ENCODE peak calls at places on chromosomes 1 and 21, in eight cellular contexts. One of them, this sample, is unnamed.

GRCh38 chr1:117122297-117123025 is 912 bp upstream of the TRIM45 start:
- DNase-seq in K562: no peak
- DNase-seq in ovary: no peak
- DNase-seq in NB4: no peak
- DNase-seq in uterus: no peak
- DNase-seq in GM12892: no peak
- DNase-seq in stomach: no peak
- DNase-seq in transverse colon: no peak
- DNase-seq in this sample: no peak

GRCh38 chr1:56285554-56286402 is 293.6 kb downstream of the PLPP3 start:
- DNase-seq in K562: no peak
- DNase-seq in ovary: no peak
- DNase-seq in NB4: no peak
- DNase-seq in uterus: no peak
- DNase-seq in GM12892: no peak
- DNase-seq in stomach: no peak
- DNase-seq in transverse colon: no peak
- DNase-seq in this sample: no peak

GRCh38 chr1:36881071-36881405 is 153.3 kb downstream of the GRIK3 start:
- DNase-seq in K562: no peak
- DNase-seq in ovary: no peak
- DNase-seq in NB4: no peak
- DNase-seq in uterus: no peak
- DNase-seq in GM12892: no peak
- DNase-seq in stomach: peak
- DNase-seq in transverse colon: no peak
- DNase-seq in this sample: no peak

GRCh38 chr1:182588460-182589396 is at the start of gene RNASEL:
- DNase-seq in K562: peak
- DNase-seq in ovary: peak
- DNase-seq in NB4: peak
- DNase-seq in uterus: peak
- DNase-seq in GM12892: no peak
- DNase-seq in stomach: peak
- DNase-seq in transverse colon: peak
- DNase-seq in this sample: peak

GRCh38 chr1:204885790-204886189 is 15.1 kb downstream of the NFASC start:
- DNase-seq in K562: no peak
- DNase-seq in ovary: no peak
- DNase-seq in NB4: no peak
- DNase-seq in uterus: no peak
- DNase-seq in GM12892: no peak
- DNase-seq in stomach: no peak
- DNase-seq in transverse colon: no peak
- DNase-seq in this sample: no peak

GRCh38 chr1:28297826-28298225 is 31.0 kb upstream of the MED18 start:
- DNase-seq in K562: no peak
- DNase-seq in ovary: no peak
- DNase-seq in NB4: no peak
- DNase-seq in uterus: no peak
- DNase-seq in GM12892: no peak
- DNase-seq in stomach: no peak
- DNase-seq in transverse colon: no peak
- DNase-seq in this sample: no peak

GRCh38 chr1:203548917-203549708 is 55.2 kb downstream of the OPTC start:
- DNase-seq in K562: no peak
- DNase-seq in ovary: no peak
- DNase-seq in NB4: no peak
- DNase-seq in uterus: no peak
- DNase-seq in GM12892: no peak
- DNase-seq in stomach: no peak
- DNase-seq in transverse colon: no peak
- DNase-seq in this sample: no peak

GRCh38 chr1:206050655-206051235 is 2.2 kb upstream of the RHEX start:
- DNase-seq in K562: no peak
- DNase-seq in ovary: no peak
- DNase-seq in NB4: peak
- DNase-seq in uterus: no peak
- DNase-seq in GM12892: peak
- DNase-seq in stomach: no peak
- DNase-seq in transverse colon: peak
- DNase-seq in this sample: peak

GRCh38 chr1:241767737-241768136 is 80.3 kb upstream of the EXO1 start:
- DNase-seq in K562: no peak
- DNase-seq in ovary: no peak
- DNase-seq in NB4: no peak
- DNase-seq in uterus: no peak
- DNase-seq in GM12892: no peak
- DNase-seq in stomach: no peak
- DNase-seq in transverse colon: no peak
- DNase-seq in this sample: no peak

GRCh38 chr1:243968413-243968812 is 82.7 kb upstream of the ZBTB18 start:
- DNase-seq in K562: no peak
- DNase-seq in ovary: no peak
- DNase-seq in NB4: no peak
- DNase-seq in uterus: no peak
- DNase-seq in GM12892: no peak
- DNase-seq in stomach: no peak
- DNase-seq in transverse colon: no peak
- DNase-seq in this sample: no peak

GRCh38 chr1:116309090-116309870 is 63.8 kb upstream of the ATP1A1 start:
- DNase-seq in K562: no peak
- DNase-seq in ovary: no peak
- DNase-seq in NB4: no peak
- DNase-seq in uterus: no peak
- DNase-seq in GM12892: no peak
- DNase-seq in stomach: no peak
- DNase-seq in transverse colon: no peak
- DNase-seq in this sample: no peak

GRCh38 chr1:40390857-40391256 is 17.3 kb downstream of the SMAP2 start:
- DNase-seq in K562: no peak
- DNase-seq in ovary: no peak
- DNase-seq in NB4: no peak
- DNase-seq in uterus: no peak
- DNase-seq in GM12892: no peak
- DNase-seq in stomach: no peak
- DNase-seq in transverse colon: no peak
- DNase-seq in this sample: no peak

GRCh38 chr1:40389234-40389815 is 15.8 kb downstream of the SMAP2 start:
- DNase-seq in K562: no peak
- DNase-seq in ovary: no peak
- DNase-seq in NB4: no peak
- DNase-seq in uterus: no peak
- DNase-seq in GM12892: no peak
- DNase-seq in stomach: no peak
- DNase-seq in transverse colon: no peak
- DNase-seq in this sample: no peak

GRCh38 chr1:40391688-40392145 is 18.2 kb downstream of the SMAP2 start:
- DNase-seq in K562: no peak
- DNase-seq in ovary: no peak
- DNase-seq in NB4: no peak
- DNase-seq in uterus: no peak
- DNase-seq in GM12892: no peak
- DNase-seq in stomach: peak
- DNase-seq in transverse colon: peak
- DNase-seq in this sample: no peak

GRCh38 chr1:40392206-40392605 is 18.7 kb downstream of the SMAP2 start:
- DNase-seq in K562: no peak
- DNase-seq in ovary: no peak
- DNase-seq in NB4: no peak
- DNase-seq in uterus: no peak
- DNase-seq in GM12892: no peak
- DNase-seq in stomach: peak
- DNase-seq in transverse colon: no peak
- DNase-seq in this sample: no peak

GRCh38 chr1:40389871-40390560 is 16.5 kb downstream of the SMAP2 start:
- DNase-seq in K562: no peak
- DNase-seq in ovary: no peak
- DNase-seq in NB4: no peak
- DNase-seq in uterus: no peak
- DNase-seq in GM12892: no peak
- DNase-seq in stomach: peak
- DNase-seq in transverse colon: peak
- DNase-seq in this sample: no peak
- TF ChIP-seq POLR2A in K562: no peak
- TF ChIP-seq POLR2A in ovary: no peak
- TF ChIP-seq POLR2A in NB4: no peak
- TF ChIP-seq POLR2A in uterus: no peak
- TF ChIP-seq POLR2A in GM12892: no peak
- TF ChIP-seq POLR2A in stomach: no peak
- TF ChIP-seq POLR2A in transverse colon: peak
- TF ChIP-seq POLR2A in this sample: no peak

DNA sequence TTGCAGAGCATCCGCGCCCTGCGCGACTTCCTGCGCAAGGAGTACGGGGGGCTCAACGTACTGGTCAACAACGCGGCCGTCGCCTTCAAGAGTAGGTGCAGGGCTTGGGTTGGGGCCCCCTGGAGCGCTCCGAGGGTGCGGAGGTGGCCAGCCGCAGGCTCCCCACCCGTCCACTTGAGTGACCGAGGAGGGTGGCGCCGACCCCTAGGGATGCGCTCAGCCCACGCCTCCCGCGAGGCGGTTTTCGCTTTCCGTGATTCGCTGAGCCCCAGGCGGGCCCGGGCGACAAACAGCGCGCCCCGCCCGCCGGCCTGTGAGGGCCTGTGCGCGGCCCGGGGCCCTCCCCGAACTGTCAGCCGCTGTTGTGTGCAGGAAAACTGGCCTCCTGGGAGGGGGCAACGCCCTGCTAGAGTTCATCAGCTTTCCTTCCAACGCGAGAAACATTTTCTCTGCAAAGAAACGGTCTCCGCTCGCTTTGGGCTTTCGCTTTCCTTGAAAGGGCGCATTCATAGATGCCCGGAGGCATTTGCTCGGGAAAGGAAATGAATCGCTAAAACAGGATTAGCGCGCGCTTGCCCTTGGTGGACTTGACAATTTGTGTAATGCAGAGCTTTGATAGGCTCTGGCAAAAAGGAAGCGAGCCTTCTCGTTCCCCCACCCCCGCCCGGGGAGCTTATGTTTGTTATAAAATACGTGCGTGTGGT is 664 bp downstream of the CBR3 start:
- DNase-seq in K562: peak
- DNase-seq in ovary: peak
- DNase-seq in NB4: peak
- DNase-seq in uterus: peak
- DNase-seq in GM12892: peak
- DNase-seq in stomach: peak
- DNase-seq in transverse colon: peak
- DNase-seq in this sample: peak
- TF ChIP-seq POLR2A in K562: no peak
- TF ChIP-seq POLR2A in ovary: peak
- TF ChIP-seq POLR2A in NB4: no peak
- TF ChIP-seq POLR2A in uterus: peak
- TF ChIP-seq POLR2A in GM12892: no peak
- TF ChIP-seq POLR2A in stomach: no peak
- TF ChIP-seq POLR2A in transverse colon: peak
- TF ChIP-seq POLR2A in this sample: no peak

DNA sequence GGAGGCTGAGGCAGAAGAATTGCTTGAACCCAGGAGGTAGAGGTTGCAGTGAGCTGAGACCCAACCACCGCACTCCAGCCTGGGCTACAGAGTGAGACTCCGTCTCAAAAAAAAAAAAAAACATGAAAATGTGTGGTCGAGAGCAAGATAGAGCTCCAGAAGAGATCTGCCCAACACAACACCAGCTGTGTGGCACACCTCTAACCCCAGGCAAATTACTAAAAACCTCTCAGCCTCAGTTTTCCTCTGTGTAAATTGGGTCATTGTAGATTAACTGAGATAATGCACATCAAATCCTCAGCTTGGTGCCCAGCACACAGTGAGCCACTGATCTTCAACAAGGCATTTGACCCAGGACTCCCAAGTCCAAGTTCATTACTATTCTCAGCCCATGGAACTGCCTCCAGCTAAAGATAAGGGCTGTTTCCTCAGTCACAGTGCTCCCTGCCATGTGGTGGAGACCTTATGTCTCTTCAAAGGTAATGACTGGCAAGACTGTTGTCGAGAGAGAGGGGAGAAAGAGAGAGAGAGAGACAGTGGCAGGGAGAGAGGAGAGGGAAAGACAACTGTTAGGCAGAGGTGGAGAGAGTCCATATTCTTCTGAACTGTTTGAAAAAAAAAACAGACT is 58.1 kb downstream of the PTP4A2 start:
- DNase-seq in K562: no peak
- DNase-seq in ovary: no peak
- DNase-seq in NB4: no peak
- DNase-seq in uterus: no peak
- DNase-seq in GM12892: no peak
- DNase-seq in stomach: no peak
- DNase-seq in transverse colon: no peak
- DNase-seq in this sample: no peak
- TF ChIP-seq POLR2A in K562: no peak
- TF ChIP-seq POLR2A in ovary: no peak
- TF ChIP-seq POLR2A in NB4: no peak
- TF ChIP-seq POLR2A in uterus: no peak
- TF ChIP-seq POLR2A in GM12892: no peak
- TF ChIP-seq POLR2A in stomach: no peak
- TF ChIP-seq POLR2A in transverse colon: no peak
- TF ChIP-seq POLR2A in this sample: no peak

DNA sequence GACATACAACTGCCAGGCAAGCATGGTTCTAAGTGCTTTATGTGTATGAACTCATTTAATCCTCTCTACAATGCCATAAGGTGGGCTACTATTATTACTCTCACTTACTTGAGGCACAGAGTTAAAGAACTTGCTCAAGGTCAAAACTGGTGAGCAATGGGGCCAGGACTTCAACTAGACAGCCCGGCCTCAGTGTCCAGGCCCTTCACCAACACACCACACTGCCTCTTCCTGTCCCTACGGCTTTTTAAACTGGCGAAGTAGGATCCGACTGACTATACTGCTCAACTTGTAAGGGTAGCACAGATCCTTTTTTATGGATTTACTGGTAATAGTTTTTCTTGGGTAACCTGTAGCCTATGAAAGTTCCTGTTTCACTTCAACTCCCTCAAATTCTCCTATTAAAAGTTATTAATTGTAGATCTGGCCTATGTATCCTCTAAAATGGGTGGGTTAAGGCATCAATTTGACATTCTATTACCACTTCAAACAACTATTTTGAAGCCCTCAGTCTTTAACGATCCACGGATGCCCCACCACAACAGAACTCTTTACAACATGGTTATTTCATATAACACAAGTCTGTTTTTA is 4.3 kb downstream of the ERRFI1 start:
- DNase-seq in K562: no peak
- DNase-seq in ovary: no peak
- DNase-seq in NB4: no peak
- DNase-seq in uterus: no peak
- DNase-seq in GM12892: no peak
- DNase-seq in stomach: no peak
- DNase-seq in transverse colon: no peak
- DNase-seq in this sample: no peak
- TF ChIP-seq POLR2A in K562: no peak
- TF ChIP-seq POLR2A in ovary: no peak
- TF ChIP-seq POLR2A in NB4: no peak
- TF ChIP-seq POLR2A in uterus: no peak
- TF ChIP-seq POLR2A in GM12892: no peak
- TF ChIP-seq POLR2A in stomach: no peak
- TF ChIP-seq POLR2A in transverse colon: no peak
- TF ChIP-seq POLR2A in this sample: no peak

This sample was measured in spleen.